ENCODE peak calls at places on chromosomes 4 and X, in six cellular contexts. U, W, Q, A, D and R are unnamed samples.

GRCh38 chr4:84529169-84529751 is 30.2 kb upstream of the NKX6-1 start:
- DNase-seq in W (peak; percentile 43), D (peak; percentile 9), A (no peak), U (peak; percentile 38), Q (peak; percentile 31), R (peak; percentile 44)

GRCh38 chrX:40844476-40844875 is 109.1 kb upstream of the MED14 start:
- DNase-seq in Q (peak; percentile 20), D (no peak), A (no peak), W (peak; percentile 19), U (no peak), R (no peak)

GRCh38 chr4:8351931-8352367 is 82.4 kb downstream of the HTRA3 start:
- DNase-seq in D (no peak), W (peak; percentile 16), Q (peak; percentile 71), U (no peak), A (no peak), R (peak; percentile 46)

GRCh38 chrX:71941771-71942170 is 31.1 kb downstream of the NHSL2 start:
- DNase-seq in Q (peak; percentile 45), A (no peak), U (peak; percentile 10), W (peak; percentile 59), D (peak; percentile 3), R (peak; percentile 82)

GRCh38 chr4:15744016-15744415 is 34.1 kb upstream of the CD38 start:
- DNase-seq in A (no peak), D (peak; percentile 50), U (no peak), Q (peak; percentile 22), W (no peak), R (peak; percentile 73)

GRCh38 chr4:170849969-170850368 is 760.2 kb upstream of the AADAT start:
- DNase-seq in Q (no peak), U (no peak), W (no peak), D (no peak), A (no peak), R (no peak)

GRCh38 chrX:44152867-44153266 is 179.7 kb upstream of the NDP start:
- DNase-seq in Q (no peak), W (peak; percentile 50), U (peak; percentile 76), A (no peak), D (no peak), R (peak; percentile 42)

GRCh38 chrX:153884136-153885076 is 1.6 kb downstream of the L1CAM start:
- DNase-seq in D (no peak), U (peak; percentile 9), W (no peak), A (no peak), Q (no peak), R (no peak)

GRCh38 chr4:146243141-146243882 is 29.0 kb downstream of the REELD1 start:
- DNase-seq in W (peak; percentile 38), D (peak; percentile 15), A (no peak), Q (no peak), U (peak; percentile 42), R (no peak)

GRCh38 chrX:38636949-38637819 is 75.8 kb downstream of the TSPAN7 start:
- DNase-seq in A (no peak), W (no peak), U (no peak), Q (peak; percentile 10), D (no peak), R (no peak)

GRCh38 chr4:151173751-151174325 is 74.4 kb downstream of the RPS3A start:
- DNase-seq in W (peak; percentile 51), A (no peak), U (no peak), Q (peak; percentile 62), D (no peak), R (peak; percentile 81)

GRCh38 chrX:72276478-72276953 is 532 bp downstream of the RPS4X start:
- DNase-seq in A (no peak), W (no peak), D (no peak), Q (peak; percentile 17), U (no peak), R (no peak)

GRCh38 chrX:79975605-79976004 is 38.9 kb upstream of the TBX22 start:
- DNase-seq in W (no peak), Q (no peak), U (no peak), A (no peak), D (no peak), R (no peak)

GRCh38 chr4:108360857-108361820 is 192.4 kb upstream of the LEF1 start:
- DNase-seq in Q (peak; percentile 81), W (no peak), A (peak; percentile 85), U (peak; percentile 10), D (peak; percentile 91), R (peak; percentile 10)

GRCh38 chrX:15242899-15243555 is 26.9 kb downstream of the ASB9 start:
- DNase-seq in W (peak; percentile 60), D (peak; percentile 33), A (no peak), U (peak; percentile 39), Q (peak; percentile 59), R (peak; percentile 60)

GRCh38 chr4:39706334-39706733 is 8.4 kb downstream of the UBE2K start:
- DNase-seq in Q (peak; percentile 74), A (peak; percentile 51), U (peak; percentile 72), D (peak; percentile 73), W (peak; percentile 89), R (peak; percentile 88)

GRCh38 chr4:60201052-60201673 is 999.0 kb upstream of the ADGRL3 start:
- DNase-seq in D (peak; percentile 22), A (peak; percentile 4), Q (peak; percentile 62), W (peak; percentile 72), U (peak; percentile 43), R (peak; percentile 57)

GRCh38 chr4:182770969-182771330 is 146.2 kb downstream of the DCTD start:
- DNase-seq in D (no peak), Q (peak; percentile 48), W (no peak), U (no peak), A (no peak), R (no peak)

GRCh38 chr4:124555959-124556358 is 156.6 kb downstream of the ANKRD50 start:
- DNase-seq in U (no peak), D (no peak), A (no peak), W (no peak), Q (no peak), R (no peak)

GRCh38 chr4:24770111-24770584 is 25.2 kb upstream of the SOD3 start:
- DNase-seq in D (peak; percentile 64), Q (peak; percentile 98), W (peak; percentile 74), A (peak; percentile 69), U (peak; percentile 92), R (peak; percentile 83)

GRCh38 chr4:171849823-171850222 is 36.6 kb downstream of the GALNTL6 start:
- DNase-seq in A (no peak), W (no peak), U (no peak), Q (no peak), D (no peak), R (no peak)

GRCh38 chr4:180650273-180650672 is 1592.9 kb upstream of the TENM3 start:
- DNase-seq in D (no peak), U (no peak), A (no peak), Q (no peak), W (no peak), R (no peak)

GRCh38 chr4:41963105-41963504 is 18.5 kb upstream of the DCAF4L1 start:
- DNase-seq in W (peak; percentile 46), A (no peak), U (peak; percentile 18), Q (peak; percentile 30), D (peak; percentile 31), R (peak; percentile 33)
- TF ChIP-seq CTCF in W (peak; percentile 31), A (peak; percentile 45), U (no peak), Q (peak; percentile 53), D (peak; percentile 79), R (peak; percentile 39)

GRCh38 chr4:81528979-81529378 is 57.3 kb upstream of the RASGEF1B start:
- DNase-seq in W (no peak), Q (no peak), U (no peak), D (no peak), A (no peak), R (no peak)

GRCh38 chr4:81528200-81528599 is 56.5 kb upstream of the RASGEF1B start:
- DNase-seq in U (no peak), Q (no peak), W (no peak), D (no peak), A (no peak), R (no peak)

GRCh38 chr4:81527709-81528108 is 56.0 kb upstream of the RASGEF1B start:
- DNase-seq in U (no peak), A (no peak), W (no peak), Q (no peak), D (no peak), R (no peak)

GRCh38 chr4:81527115-81527514 is 55.4 kb upstream of the RASGEF1B start:
- DNase-seq in W (no peak), Q (no peak), U (no peak), D (no peak), A (no peak), R (no peak)

DNA sequence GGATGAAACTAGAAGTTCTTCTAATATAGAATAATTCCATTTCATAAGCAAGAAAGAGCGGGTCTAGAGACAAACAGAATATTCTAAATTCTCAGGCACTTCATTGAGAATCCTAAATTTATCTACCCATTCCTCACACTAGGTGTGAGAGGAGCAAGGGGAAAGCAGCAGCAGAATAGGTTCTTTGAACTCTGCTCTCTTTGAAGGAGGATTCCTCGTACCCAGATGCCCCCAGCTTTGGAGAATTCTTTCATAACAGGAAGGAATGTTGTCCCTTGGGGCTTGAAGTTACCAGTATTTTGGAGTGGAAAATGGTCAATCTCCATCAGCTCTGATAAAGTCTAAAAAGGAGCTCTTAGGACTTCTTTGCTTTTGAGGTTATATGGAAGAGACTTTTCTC is 59.7 kb upstream of the RASGEF1B start:
- DNase-seq in W (no peak), U (no peak), A (no peak), Q (no peak), D (no peak), R (no peak)
- TF ChIP-seq CTCF in W (no peak), U (no peak), A (no peak), Q (no peak), D (no peak), R (no peak)

GRCh38 chr4:87270144-87270543 is 49.7 kb upstream of the KLHL8 start:
- DNase-seq in W (peak; percentile 72), Q (peak; percentile 51), A (no peak), D (peak; percentile 38), U (peak; percentile 55), R (peak; percentile 71)
- TF ChIP-seq CTCF in W (peak; percentile 67), Q (peak; percentile 62), A (peak; percentile 55), D (peak; percentile 63), U (peak; percentile 61), R (peak; percentile 72)

DNA sequence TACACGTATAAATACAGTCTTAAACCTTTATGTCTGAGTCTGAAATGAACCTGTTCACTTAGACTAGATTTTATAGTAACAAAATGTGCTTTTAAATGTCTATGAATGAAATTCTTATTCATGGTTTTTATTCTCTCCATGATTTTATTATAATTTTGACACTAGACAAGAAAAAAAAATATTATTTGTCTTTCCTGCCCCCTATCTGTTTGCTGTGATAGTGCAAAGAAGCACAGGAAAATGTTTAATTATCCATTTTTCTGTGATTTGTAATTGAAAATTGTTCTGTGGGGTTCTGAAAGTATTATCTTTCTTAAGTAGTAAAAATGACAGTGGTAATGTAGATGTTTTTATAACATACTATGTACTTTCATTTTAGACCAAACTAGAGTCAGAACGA is 52.0 kb downstream of the INTS6L start:
- DNase-seq in W (peak; percentile 5), U (no peak), D (no peak), A (no peak), Q (no peak), R (peak; percentile 10)
- TF ChIP-seq CTCF in W (peak; percentile 31), U (no peak), D (peak; percentile 69), A (peak; percentile 36), Q (peak; percentile 52), R (peak; percentile 61)